ENCODE peak calls at places on chromosomes 12 and 14, in six cellular contexts. One of them, this sample, is unnamed.

GRCh38 chr12:123723011-123723410 is 10.9 kb downstream of the ATP6V0A2 start:
- DNase-seq in naive B cell: no peak
- DNase-seq in HS-5: no peak
- DNase-seq in effector memory CD4-positive, alpha-beta T cell: no peak
- DNase-seq in dorsolateral prefrontal cortex: no peak
- DNase-seq in NCI-H345: no peak
- DNase-seq in this sample: no peak

GRCh38 chr14:64232095-64232830 is 61.9 kb downstream of the ESR2 start:
- DNase-seq in NCI-H345: no peak
- DNase-seq in dorsolateral prefrontal cortex: no peak
- DNase-seq in HS-5: peak
- DNase-seq in naive B cell: no peak
- DNase-seq in effector memory CD4-positive, alpha-beta T cell: no peak
- DNase-seq in this sample: no peak

GRCh38 chr14:35078082-35078481 is 32.0 kb downstream of the FAM177A1 start:
- DNase-seq in effector memory CD4-positive, alpha-beta T cell: no peak
- DNase-seq in naive B cell: no peak
- DNase-seq in NCI-H345: no peak
- DNase-seq in HS-5: no peak
- DNase-seq in dorsolateral prefrontal cortex: no peak
- DNase-seq in this sample: no peak

GRCh38 chr14:54310151-54310851 is 86.5 kb upstream of the CDKN3 start:
- DNase-seq in HS-5: no peak
- DNase-seq in NCI-H345: no peak
- DNase-seq in dorsolateral prefrontal cortex: no peak
- DNase-seq in effector memory CD4-positive, alpha-beta T cell: no peak
- DNase-seq in naive B cell: no peak
- DNase-seq in this sample: no peak

GRCh38 chr12:45125997-45126396 is 75.1 kb upstream of the DBX2 start:
- DNase-seq in naive B cell: no peak
- DNase-seq in dorsolateral prefrontal cortex: no peak
- DNase-seq in effector memory CD4-positive, alpha-beta T cell: no peak
- DNase-seq in HS-5: no peak
- DNase-seq in NCI-H345: no peak
- DNase-seq in this sample: no peak

GRCh38 chr14:62117718-62118164 is 355.5 kb downstream of the SNAPC1 start:
- DNase-seq in dorsolateral prefrontal cortex: no peak
- DNase-seq in HS-5: no peak
- DNase-seq in effector memory CD4-positive, alpha-beta T cell: no peak
- DNase-seq in NCI-H345: peak
- DNase-seq in naive B cell: no peak
- DNase-seq in this sample: no peak

GRCh38 chr12:45637706-45638105 is 91.8 kb upstream of the ARID2 start:
- DNase-seq in naive B cell: no peak
- DNase-seq in NCI-H345: no peak
- DNase-seq in dorsolateral prefrontal cortex: no peak
- DNase-seq in HS-5: peak
- DNase-seq in effector memory CD4-positive, alpha-beta T cell: no peak
- DNase-seq in this sample: no peak

GRCh38 chr14:68976160-68977067 is 2.7 kb downstream of the ACTN1 start:
- DNase-seq in NCI-H345: no peak
- DNase-seq in HS-5: no peak
- DNase-seq in naive B cell: no peak
- DNase-seq in dorsolateral prefrontal cortex: peak
- DNase-seq in effector memory CD4-positive, alpha-beta T cell: no peak
- DNase-seq in this sample: peak

GRCh38 chr12:105235299-105235746 is 651 bp downstream of the APPL2 start:
- DNase-seq in HS-5: no peak
- DNase-seq in NCI-H345: peak
- DNase-seq in effector memory CD4-positive, alpha-beta T cell: no peak
- DNase-seq in naive B cell: no peak
- DNase-seq in dorsolateral prefrontal cortex: no peak
- DNase-seq in this sample: no peak

GRCh38 chr12:53344487-53344823 is 8.3 kb upstream of the SP7 start:
- DNase-seq in naive B cell: no peak
- DNase-seq in NCI-H345: no peak
- DNase-seq in HS-5: no peak
- DNase-seq in dorsolateral prefrontal cortex: no peak
- DNase-seq in effector memory CD4-positive, alpha-beta T cell: no peak
- DNase-seq in this sample: no peak

GRCh38 chr14:76073732-76074131 is 78.0 kb upstream of the GPATCH2L start:
- DNase-seq in NCI-H345: no peak
- DNase-seq in effector memory CD4-positive, alpha-beta T cell: no peak
- DNase-seq in dorsolateral prefrontal cortex: no peak
- DNase-seq in naive B cell: no peak
- DNase-seq in HS-5: no peak
- DNase-seq in this sample: no peak

GRCh38 chr12:68918960-68919359 is 14.0 kb downstream of the CPM start:
- DNase-seq in NCI-H345: no peak
- DNase-seq in effector memory CD4-positive, alpha-beta T cell: no peak
- DNase-seq in HS-5: no peak
- DNase-seq in dorsolateral prefrontal cortex: no peak
- DNase-seq in naive B cell: no peak
- DNase-seq in this sample: no peak

GRCh38 chr12:78229491-78230209 is 399.0 kb downstream of the NAV3 start:
- DNase-seq in naive B cell: no peak
- DNase-seq in effector memory CD4-positive, alpha-beta T cell: no peak
- DNase-seq in NCI-H345: peak
- DNase-seq in dorsolateral prefrontal cortex: no peak
- DNase-seq in HS-5: peak
- DNase-seq in this sample: no peak

GRCh38 chr14:45728448-45729225 is 475.6 kb upstream of the MIS18BP1 start:
- DNase-seq in HS-5: no peak
- DNase-seq in naive B cell: no peak
- DNase-seq in effector memory CD4-positive, alpha-beta T cell: no peak
- DNase-seq in dorsolateral prefrontal cortex: no peak
- DNase-seq in NCI-H345: no peak
- DNase-seq in this sample: no peak

GRCh38 chr14:103008768-103009342 is 48.5 kb downstream of the CDC42BPB start:
- DNase-seq in naive B cell: no peak
- DNase-seq in dorsolateral prefrontal cortex: no peak
- DNase-seq in HS-5: no peak
- DNase-seq in NCI-H345: no peak
- DNase-seq in effector memory CD4-positive, alpha-beta T cell: no peak
- DNase-seq in this sample: no peak

GRCh38 chr14:89165189-89165809 is 251.7 kb downstream of the FOXN3 start:
- DNase-seq in dorsolateral prefrontal cortex: no peak
- DNase-seq in NCI-H345: no peak
- DNase-seq in naive B cell: peak
- DNase-seq in effector memory CD4-positive, alpha-beta T cell: no peak
- DNase-seq in HS-5: no peak
- DNase-seq in this sample: no peak

GRCh38 chr12:52826611-52827498 is 7.3 kb downstream of the KRT79 start:
- DNase-seq in effector memory CD4-positive, alpha-beta T cell: no peak
- DNase-seq in NCI-H345: no peak
- DNase-seq in naive B cell: no peak
- DNase-seq in HS-5: no peak
- DNase-seq in dorsolateral prefrontal cortex: no peak
- DNase-seq in this sample: no peak

GRCh38 chr12:94753071-94753779 is 102.9 kb upstream of the TMCC3 start:
- DNase-seq in effector memory CD4-positive, alpha-beta T cell: no peak
- DNase-seq in HS-5: no peak
- DNase-seq in NCI-H345: no peak
- DNase-seq in dorsolateral prefrontal cortex: peak
- DNase-seq in naive B cell: no peak
- DNase-seq in this sample: no peak

GRCh38 chr12:48973992-48974673 is 2.6 kb upstream of the WNT10B start:
- DNase-seq in NCI-H345: no peak
- DNase-seq in dorsolateral prefrontal cortex: no peak
- DNase-seq in HS-5: no peak
- DNase-seq in effector memory CD4-positive, alpha-beta T cell: no peak
- DNase-seq in naive B cell: no peak
- DNase-seq in this sample: no peak

GRCh38 chr14:39268393-39268792 is 34.7 kb downstream of the MIA2 start:
- DNase-seq in naive B cell: no peak
- DNase-seq in NCI-H345: peak
- DNase-seq in effector memory CD4-positive, alpha-beta T cell: no peak
- DNase-seq in HS-5: no peak
- DNase-seq in dorsolateral prefrontal cortex: no peak
- DNase-seq in this sample: no peak

GRCh38 chr14:55926007-55926406 is 192.2 kb upstream of the PELI2 start:
- DNase-seq in effector memory CD4-positive, alpha-beta T cell: no peak
- DNase-seq in dorsolateral prefrontal cortex: no peak
- DNase-seq in NCI-H345: peak
- DNase-seq in HS-5: no peak
- DNase-seq in naive B cell: no peak
- DNase-seq in this sample: no peak

GRCh38 chr12:80441921-80442320 is 2.1 kb upstream of the PTPRQ start:
- DNase-seq in dorsolateral prefrontal cortex: no peak
- DNase-seq in HS-5: peak
- DNase-seq in naive B cell: no peak
- DNase-seq in NCI-H345: no peak
- DNase-seq in effector memory CD4-positive, alpha-beta T cell: no peak
- DNase-seq in this sample: no peak

GRCh38 chr12:52070243-52070925 is 606 bp downstream of the ATG101 start:
- DNase-seq in NCI-H345: no peak
- DNase-seq in dorsolateral prefrontal cortex: peak
- DNase-seq in naive B cell: no peak
- DNase-seq in effector memory CD4-positive, alpha-beta T cell: no peak
- DNase-seq in HS-5: no peak
- DNase-seq in this sample: no peak

GRCh38 chr12:77190022-77190421 is 124.7 kb upstream of the E2F7 start:
- DNase-seq in HS-5: peak
- DNase-seq in dorsolateral prefrontal cortex: no peak
- DNase-seq in naive B cell: no peak
- DNase-seq in NCI-H345: no peak
- DNase-seq in effector memory CD4-positive, alpha-beta T cell: no peak
- DNase-seq in this sample: no peak

GRCh38 chr12:49909826-49910225 is 6.1 kb upstream of the FAIM2 start:
- DNase-seq in dorsolateral prefrontal cortex: no peak
- DNase-seq in naive B cell: no peak
- DNase-seq in NCI-H345: no peak
- DNase-seq in effector memory CD4-positive, alpha-beta T cell: no peak
- DNase-seq in HS-5: no peak
- DNase-seq in this sample: no peak

GRCh38 chr12:93380480-93381121 is 2.9 kb downstream of the NUDT4 start:
- DNase-seq in effector memory CD4-positive, alpha-beta T cell: no peak
- DNase-seq in NCI-H345: peak
- DNase-seq in naive B cell: no peak
- DNase-seq in dorsolateral prefrontal cortex: no peak
- DNase-seq in HS-5: no peak
- DNase-seq in this sample: no peak

GRCh38 chr12:65810036-65810435 is 14.2 kb upstream of the HMGA2 start:
- DNase-seq in naive B cell: no peak
- DNase-seq in NCI-H345: no peak
- DNase-seq in HS-5: peak
- DNase-seq in effector memory CD4-positive, alpha-beta T cell: no peak
- DNase-seq in dorsolateral prefrontal cortex: no peak
- DNase-seq in this sample: no peak

GRCh38 chr12:99146185-99146584 is 501.1 kb downstream of the APAF1 start:
- DNase-seq in naive B cell: no peak
- DNase-seq in effector memory CD4-positive, alpha-beta T cell: no peak
- DNase-seq in NCI-H345: no peak
- DNase-seq in HS-5: no peak
- DNase-seq in dorsolateral prefrontal cortex: no peak
- DNase-seq in this sample: no peak

GRCh38 chr12:94561943-94562411 is 88.4 kb downstream of the TMCC3 start:
- DNase-seq in NCI-H345: no peak
- DNase-seq in naive B cell: no peak
- DNase-seq in HS-5: no peak
- DNase-seq in dorsolateral prefrontal cortex: peak
- DNase-seq in effector memory CD4-positive, alpha-beta T cell: no peak
- DNase-seq in this sample: peak